ENCODE peak calls at places on chromosomes 2 and 18, in six cellular contexts. C is naive thymus-derived CD8-positive, alpha-beta T cell; D is NCI-H1092 treated with DMSO at 0.1 percent for 48 hours; A is SJSA1; I is HEK293T; O is stimulated activated naive CD8-positive, alpha-beta T cell treated with anti-CD3 and anti-CD28 coated beads, Interleukin-15, amount 100 ng/mL, for 72 hours. J is an unnamed sample.

GRCh38 chr2:54015809-54016703 is 45.3 kb upstream of the PSME4 start:
- DNase-seq in O (no peak), D (no peak), C (no peak), I (no peak), A (no peak), J (peak)

GRCh38 chr2:186903183-186903582 is 54.2 kb upstream of the ZSWIM2 start:
- DNase-seq in D (no peak), O (no peak), I (no peak), C (no peak), A (no peak), J (no peak)

GRCh38 chr2:79940366-79940765 is 364.2 kb downstream of the LRRTM1 start:
- DNase-seq in I (no peak), O (no peak), C (no peak), A (no peak), D (no peak), J (no peak)

GRCh38 chr2:145159676-145160075 is 639.8 kb upstream of the ZEB2 start:
- DNase-seq in D (no peak), A (no peak), I (no peak), O (no peak), C (no peak), J (no peak)

GRCh38 chr2:176546550-176546949 is 277.3 kb downstream of the MTX2 start:
- DNase-seq in O (no peak), I (no peak), D (no peak), A (no peak), C (no peak), J (no peak)

GRCh38 chr2:109030870-109031480 is 42.0 kb upstream of the EDAR start:
- DNase-seq in A (no peak), I (no peak), O (no peak), C (no peak), D (no peak), J (no peak)

GRCh38 chr2:59888015-59888414 is 665.4 kb downstream of the BCL11A start:
- DNase-seq in I (no peak), C (peak), D (peak), O (peak), A (no peak), J (no peak)

GRCh38 chr2:240163844-240164574 is 23.6 kb upstream of the OTOS start:
- DNase-seq in I (no peak), C (no peak), D (no peak), O (no peak), A (no peak), J (no peak)

GRCh38 chr18:39960545-39960944 is 1994.5 kb upstream of the PIK3C3 start:
- DNase-seq in I (no peak), A (no peak), D (no peak), C (no peak), O (no peak), J (no peak)

GRCh38 chr2:176106636-176107539 is at the start of gene HOXD11:
- DNase-seq in A (no peak), O (no peak), C (no peak), I (peak), D (no peak), J (peak)

GRCh38 chr2:51581636-51582267 is 549.8 kb upstream of the NRXN1 start:
- DNase-seq in C (no peak), A (no peak), O (no peak), D (no peak), I (no peak), J (no peak)

GRCh38 chr2:191591025-191591424 is 86.9 kb upstream of the NABP1 start:
- DNase-seq in O (no peak), A (no peak), C (no peak), I (no peak), D (no peak), J (no peak)

GRCh38 chr2:14616342-14616741 is 16.2 kb upstream of the LRATD1 start:
- DNase-seq in A (no peak), O (no peak), D (no peak), C (no peak), I (no peak), J (no peak)

GRCh38 chr18:3177902-3178687 is 41.7 kb downstream of the MYOM1 start:
- DNase-seq in D (no peak), O (no peak), C (peak), A (no peak), I (no peak), J (no peak)

GRCh38 chr2:154247503-154247902 is 375.8 kb downstream of the GALNT13 start:
- DNase-seq in C (no peak), A (no peak), D (no peak), O (no peak), I (no peak), J (no peak)

GRCh38 chr18:9022397-9023170 is 79.9 kb upstream of the NDUFV2 start:
- DNase-seq in A (no peak), C (no peak), I (no peak), D (no peak), O (no peak), J (no peak)

GRCh38 chr2:64204006-64204632 is 59.9 kb upstream of the PELI1 start:
- DNase-seq in O (peak), I (no peak), C (no peak), A (peak), D (no peak), J (no peak)

GRCh38 chr2:54459037-54459441 is 2.9 kb downstream of the SPTBN1 start:
- DNase-seq in A (no peak), C (no peak), O (no peak), I (no peak), D (no peak), J (no peak)

GRCh38 chr2:237343993-237344392 is 70.0 kb downstream of the COL6A3 start:
- DNase-seq in A (no peak), I (no peak), O (no peak), C (no peak), D (no peak), J (no peak)

GRCh38 chr2:64114063-64114911 is 29.9 kb downstream of the PELI1 start:
- DNase-seq in A (no peak), D (no peak), O (no peak), I (no peak), C (no peak), J (no peak)

J was measured in NCI-H774.